ENCODE peak calls at places on chromosome 16, in ten cellular contexts. R, I, Q, C, V, P, L, F, S and X are unnamed samples.

GRCh38 chr16:89920723-89921122 is 2.1 kb downstream of the MC1R start:
- DNase-seq in C (no peak), R (no peak), S (no peak), L (no peak), V (no peak), I (peak), F (no peak), Q (no peak), P (no peak), X (peak)

GRCh38 chr16:9103546-9103945 is 12.1 kb downstream of the HAPSTR1 start:
- DNase-seq in I (no peak), Q (no peak), S (no peak), F (no peak), C (no peak), R (no peak), P (no peak), V (no peak), L (no peak), X (no peak)

GRCh38 chr16:81571175-81571574 is 126.6 kb downstream of the CMIP start:
- DNase-seq in R (no peak), S (no peak), V (no peak), I (no peak), L (no peak), Q (no peak), F (no peak), P (no peak), C (no peak), X (no peak)

GRCh38 chr16:14520753-14521152 is 109.3 kb downstream of the PARN start:
- DNase-seq in C (no peak), I (no peak), S (no peak), P (no peak), F (no peak), L (no peak), Q (no peak), V (no peak), R (no peak), X (no peak)

GRCh38 chr16:25691519-25692091 is at the start of gene HS3ST4:
- DNase-seq in I (no peak), S (no peak), Q (no peak), F (no peak), C (no peak), L (no peak), V (no peak), P (peak), R (no peak), X (no peak)

GRCh38 chr16:87310610-87311009 is 6.6 kb downstream of the C16orf95 start:
- DNase-seq in L (no peak), I (no peak), F (no peak), R (no peak), V (no peak), P (no peak), S (no peak), C (no peak), Q (no peak), X (no peak)

GRCh38 chr16:56610609-56611111 is 2.3 kb downstream of the MT2A start:
- DNase-seq in R (no peak), C (no peak), F (no peak), Q (no peak), S (no peak), P (no peak), V (no peak), I (peak), L (no peak), X (no peak)

GRCh38 chr16:56212144-56212543 is 20.9 kb downstream of the GNAO1 start:
- DNase-seq in L (no peak), F (no peak), I (no peak), P (no peak), S (no peak), V (no peak), Q (no peak), R (no peak), C (no peak), X (no peak)

GRCh38 chr16:69745232-69745612 is 9.5 kb downstream of the NOB1 start:
- DNase-seq in R (no peak), C (no peak), S (no peak), I (no peak), Q (no peak), V (no peak), P (no peak), L (no peak), F (no peak), X (no peak)

GRCh38 chr16:85310868-85311585 is 198.8 kb upstream of the CIBAR2 start:
- DNase-seq in L (no peak), F (no peak), Q (no peak), V (no peak), P (no peak), I (no peak), S (no peak), R (no peak), C (no peak), X (no peak)

GRCh38 chr16:66590322-66590721 is 11.1 kb downstream of the CMTM2 start:
- DNase-seq in I (no peak), Q (no peak), S (no peak), V (no peak), P (no peak), C (no peak), R (no peak), L (no peak), F (no peak), X (no peak)

GRCh38 chr16:84565669-84566495 is 52.0 kb downstream of the COTL1 start:
- DNase-seq in I (no peak), Q (no peak), S (peak), V (no peak), C (no peak), R (no peak), P (no peak), L (no peak), F (no peak), X (no peak)

GRCh38 chr16:27817038-27817437 is 246.5 kb downstream of the GSG1L start:
- DNase-seq in Q (no peak), P (no peak), I (no peak), R (no peak), F (no peak), V (no peak), C (no peak), S (no peak), L (no peak), X (no peak)

GRCh38 chr16:24999856-25000447 is 15.2 kb downstream of the ARHGAP17 start:
- DNase-seq in Q (no peak), V (no peak), F (no peak), R (no peak), S (no peak), C (no peak), P (no peak), L (no peak), I (no peak), X (no peak)

GRCh38 chr16:6512512-6512911 is 820.1 kb upstream of the RBFOX1 start:
- DNase-seq in C (no peak), S (no peak), F (no peak), L (no peak), I (no peak), V (no peak), Q (no peak), P (no peak), R (no peak), X (no peak)

GRCh38 chr16:15770107-15770506 is 86.7 kb downstream of the MYH11 start:
- DNase-seq in R (no peak), V (no peak), F (no peak), P (no peak), Q (no peak), C (no peak), S (no peak), I (no peak), L (no peak), X (no peak)

GRCh38 chr16:72967941-72968340 is 80.0 kb downstream of the ZFHX3 start:
- DNase-seq in S (no peak), C (no peak), I (no peak), V (no peak), Q (no peak), P (no peak), F (no peak), L (no peak), R (no peak), X (no peak)

GRCh38 chr16:75105306-75106061 is 11.1 kb downstream of the LDHD start:
- DNase-seq in L (no peak), S (peak), R (no peak), Q (no peak), F (no peak), I (peak), C (peak), P (no peak), V (no peak), X (no peak)

GRCh38 chr16:58792188-58792587 is 58.1 kb upstream of the GOT2 start:
- DNase-seq in I (no peak), C (no peak), Q (no peak), F (no peak), P (no peak), V (no peak), R (no peak), L (no peak), S (no peak), X (no peak)

GRCh38 chr16:77195411-77195810 is 3.8 kb upstream of the SYCE1L start:
- DNase-seq in F (no peak), R (no peak), L (no peak), I (no peak), C (no peak), S (no peak), Q (no peak), P (no peak), V (no peak), X (no peak)

GRCh38 chr16:2008631-2009301 is 855 bp downstream of the ZNF598 start:
- DNase-seq in F (no peak), V (no peak), L (no peak), Q (no peak), S (peak), C (no peak), I (peak), R (no peak), P (no peak), X (peak)